ENCODE peak calls at places on chromosomes 11 and 22, in four cellular contexts. One of them, this sample, is unnamed.

GRCh38 chr11:60887531-60887930 is 18.9 kb downstream of the PRPF19 start:
- DNase-seq in psoas muscle: no peak
- DNase-seq in testis: peak
- DNase-seq in HL-60: peak
- DNase-seq in this sample: no peak

GRCh38 chr11:77036398-77036797 is 2.2 kb downstream of the B3GNT6 start:
- DNase-seq in psoas muscle: no peak
- DNase-seq in testis: no peak
- DNase-seq in HL-60: no peak
- DNase-seq in this sample: peak

GRCh38 chr11:128473631-128474030 is 113.7 kb downstream of the ETS1 start:
- DNase-seq in testis: no peak
- DNase-seq in psoas muscle: no peak
- DNase-seq in HL-60: no peak
- DNase-seq in this sample: no peak

GRCh38 chr11:130209944-130210854 is 50.6 kb downstream of the ST14 start:
- DNase-seq in testis: peak
- DNase-seq in psoas muscle: no peak
- DNase-seq in HL-60: no peak
- DNase-seq in this sample: no peak

GRCh38 chr11:80136991-80137390 is 696.2 kb upstream of the TENM4 start:
- DNase-seq in testis: no peak
- DNase-seq in psoas muscle: no peak
- DNase-seq in HL-60: no peak
- DNase-seq in this sample: no peak

GRCh38 chr11:93444671-93445073 is 98.5 kb downstream of the SMCO4 start:
- DNase-seq in testis: no peak
- DNase-seq in psoas muscle: no peak
- DNase-seq in HL-60: no peak
- DNase-seq in this sample: no peak

GRCh38 chr11:66745356-66746235 is 16.6 kb upstream of the SPTBN2 start:
- DNase-seq in psoas muscle: no peak
- DNase-seq in testis: peak
- DNase-seq in HL-60: no peak
- DNase-seq in this sample: no peak

GRCh38 chr22:42369250-42370041 is 62.8 kb downstream of the NFAM1 start:
- DNase-seq in testis: peak
- DNase-seq in psoas muscle: peak
- DNase-seq in HL-60: peak
- DNase-seq in this sample: peak

GRCh38 chr22:39520874-39521857 is 804 bp downstream of the ATF4 start:
- DNase-seq in HL-60: peak
- DNase-seq in testis: peak
- DNase-seq in psoas muscle: peak
- DNase-seq in this sample: no peak

GRCh38 chr11:27693398-27693797 is 6.9 kb downstream of the BDNF start:
- DNase-seq in HL-60: no peak
- DNase-seq in testis: no peak
- DNase-seq in psoas muscle: no peak
- DNase-seq in this sample: no peak

GRCh38 chr11:57637626-57638004 is 12.1 kb downstream of the YPEL4 start:
- DNase-seq in psoas muscle: peak
- DNase-seq in HL-60: no peak
- DNase-seq in testis: no peak
- DNase-seq in this sample: no peak

GRCh38 chr11:114783805-114784204 is 105.5 kb downstream of the NXPE2 start:
- DNase-seq in psoas muscle: no peak
- DNase-seq in HL-60: no peak
- DNase-seq in testis: no peak
- DNase-seq in this sample: peak

GRCh38 chr11:47917643-47918369 is 62.6 kb upstream of the PTPRJ start:
- DNase-seq in psoas muscle: peak
- DNase-seq in HL-60: peak
- DNase-seq in testis: peak
- DNase-seq in this sample: no peak

GRCh38 chr11:121248496-121248895 is 44.1 kb upstream of the SC5D start:
- DNase-seq in HL-60: no peak
- DNase-seq in psoas muscle: no peak
- DNase-seq in testis: no peak
- DNase-seq in this sample: no peak

GRCh38 chr22:37569009-37569920 is 9.0 kb downstream of the CDC42EP1 start:
- DNase-seq in HL-60: no peak
- DNase-seq in psoas muscle: peak
- DNase-seq in testis: no peak
- DNase-seq in this sample: no peak

GRCh38 chr11:22337571-22338464 is at the start of gene SLC17A6:
- DNase-seq in psoas muscle: no peak
- DNase-seq in testis: peak
- DNase-seq in HL-60: peak
- DNase-seq in this sample: no peak

GRCh38 chr11:13386567-13386966 is 76.5 kb downstream of the BTBD10 start:
- DNase-seq in HL-60: no peak
- DNase-seq in psoas muscle: no peak
- DNase-seq in testis: no peak
- DNase-seq in this sample: no peak

GRCh38 chr22:19896665-19897355 is 42.1 kb upstream of the GNB1L start:
- DNase-seq in psoas muscle: no peak
- DNase-seq in HL-60: no peak
- DNase-seq in testis: peak
- DNase-seq in this sample: no peak

GRCh38 chr11:6297831-6298230 is 22.5 kb downstream of the CAVIN3 start:
- DNase-seq in psoas muscle: no peak
- DNase-seq in testis: no peak
- DNase-seq in HL-60: no peak
- DNase-seq in this sample: no peak
- TF ChIP-seq CTCF in psoas muscle: peak
- TF ChIP-seq CTCF in testis: no peak
- TF ChIP-seq CTCF in HL-60: no peak
- TF ChIP-seq CTCF in this sample: peak

DNA sequence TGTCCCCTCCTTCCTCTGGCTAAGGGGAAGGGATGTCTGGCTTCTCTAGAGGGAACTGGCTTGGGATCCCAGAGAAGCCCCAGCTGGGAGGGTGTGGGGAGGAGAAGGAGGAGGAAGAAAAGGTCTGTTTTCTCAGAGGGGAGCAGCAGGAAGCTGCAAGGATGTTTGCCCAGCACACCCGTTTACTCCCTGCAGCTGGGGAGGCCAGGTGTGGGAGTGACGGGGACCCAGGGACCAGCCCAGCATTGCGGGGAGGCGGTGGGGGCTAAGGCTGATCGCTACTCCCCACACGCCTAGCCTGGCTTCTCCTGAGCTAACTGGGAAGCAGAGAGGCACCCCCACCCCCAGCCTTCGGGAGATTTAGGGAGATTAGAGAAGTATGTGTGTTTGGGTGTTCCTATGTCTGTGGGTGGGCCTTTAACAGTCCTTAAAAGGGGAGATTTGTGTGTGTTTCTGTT is 3.9 kb downstream of the CREB3L1 start:
- DNase-seq in testis: peak
- DNase-seq in HL-60: no peak
- DNase-seq in psoas muscle: no peak
- DNase-seq in this sample: no peak
- H3K4me3 ChIP-seq in testis: no peak
- H3K4me3 ChIP-seq in HL-60: no peak
- H3K4me3 ChIP-seq in psoas muscle: no peak
- H3K4me3 ChIP-seq in this sample: no peak

DNA sequence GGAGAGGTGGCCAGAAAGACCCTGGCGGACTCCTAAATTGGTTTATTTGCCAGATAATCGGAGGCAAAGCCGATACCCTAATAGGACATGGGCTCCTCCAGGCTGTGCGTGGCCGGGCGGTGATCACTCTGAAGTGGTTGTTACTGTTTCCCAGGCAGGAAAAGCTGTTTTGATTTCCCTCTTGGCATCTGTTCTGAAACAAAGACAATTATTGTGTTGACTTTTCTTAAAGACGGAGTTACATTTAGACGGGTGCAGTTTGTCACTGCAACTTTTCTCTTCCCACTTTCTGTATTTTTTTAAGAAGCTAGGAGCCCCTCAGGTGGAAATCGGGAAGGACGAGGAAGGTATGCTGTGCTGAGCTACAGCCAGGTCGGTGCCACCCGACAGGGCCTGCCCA is 1288.4 kb downstream of the BRD1 start:
- DNase-seq in testis: no peak
- DNase-seq in HL-60: no peak
- DNase-seq in psoas muscle: no peak
- DNase-seq in this sample: no peak
- TF ChIP-seq CTCF in testis: no peak
- TF ChIP-seq CTCF in HL-60: no peak
- TF ChIP-seq CTCF in psoas muscle: no peak
- TF ChIP-seq CTCF in this sample: no peak

DNA sequence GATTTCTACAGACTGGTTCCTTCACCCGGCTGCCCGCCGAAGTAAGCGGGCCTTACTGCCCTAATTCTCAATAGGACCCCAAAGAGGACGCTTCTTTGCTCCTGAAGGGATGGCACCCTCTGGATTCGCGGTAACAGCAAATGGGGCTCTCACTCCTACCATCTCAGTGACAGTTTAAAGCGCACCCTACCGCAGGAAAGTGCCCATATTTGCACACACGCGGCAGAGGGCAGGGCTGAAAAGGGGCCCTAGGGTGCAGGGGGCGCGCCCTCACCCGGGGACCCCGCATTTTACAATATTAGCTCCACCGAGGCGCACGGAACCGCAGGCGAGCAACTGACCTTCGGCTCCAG is 974 bp upstream of the UPB1 start:
- DNase-seq in psoas muscle: no peak
- DNase-seq in testis: no peak
- DNase-seq in HL-60: no peak
- DNase-seq in this sample: no peak
- H3K4me3 ChIP-seq in psoas muscle: peak
- H3K4me3 ChIP-seq in testis: peak
- H3K4me3 ChIP-seq in HL-60: no peak
- H3K4me3 ChIP-seq in this sample: no peak

DNA sequence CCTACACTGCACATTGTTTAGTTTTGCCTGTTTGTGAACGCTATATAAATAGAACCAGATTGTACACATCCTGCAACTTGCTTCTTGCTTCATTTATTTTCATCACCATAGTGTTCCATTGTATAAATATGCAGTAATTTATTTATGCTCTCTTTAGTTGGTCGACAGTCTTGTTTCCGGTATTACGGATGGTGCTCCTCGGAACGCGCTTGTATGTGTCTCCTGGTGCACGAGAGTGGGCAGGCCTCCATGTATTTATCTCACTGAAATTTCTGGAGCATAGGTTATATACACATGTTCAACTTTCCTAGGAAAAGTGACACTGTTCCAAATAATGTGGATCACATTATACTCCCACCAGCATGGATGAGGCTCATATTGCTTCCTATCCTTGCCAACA is 4.0 kb downstream of the CSNK2A3 start:
- DNase-seq in HL-60: no peak
- DNase-seq in testis: no peak
- DNase-seq in psoas muscle: no peak
- DNase-seq in this sample: no peak
- TF ChIP-seq CTCF in HL-60: no peak
- TF ChIP-seq CTCF in testis: no peak
- TF ChIP-seq CTCF in psoas muscle: no peak
- TF ChIP-seq CTCF in this sample: no peak

GRCh38 chr11:71248656-71249055 is 3.7 kb downstream of the SHANK2 start:
- DNase-seq in testis: no peak
- DNase-seq in HL-60: no peak
- DNase-seq in psoas muscle: no peak
- DNase-seq in this sample: no peak
- H3K4me3 ChIP-seq in testis: no peak
- H3K4me3 ChIP-seq in HL-60: no peak
- H3K4me3 ChIP-seq in psoas muscle: no peak
- H3K4me3 ChIP-seq in this sample: no peak

DNA sequence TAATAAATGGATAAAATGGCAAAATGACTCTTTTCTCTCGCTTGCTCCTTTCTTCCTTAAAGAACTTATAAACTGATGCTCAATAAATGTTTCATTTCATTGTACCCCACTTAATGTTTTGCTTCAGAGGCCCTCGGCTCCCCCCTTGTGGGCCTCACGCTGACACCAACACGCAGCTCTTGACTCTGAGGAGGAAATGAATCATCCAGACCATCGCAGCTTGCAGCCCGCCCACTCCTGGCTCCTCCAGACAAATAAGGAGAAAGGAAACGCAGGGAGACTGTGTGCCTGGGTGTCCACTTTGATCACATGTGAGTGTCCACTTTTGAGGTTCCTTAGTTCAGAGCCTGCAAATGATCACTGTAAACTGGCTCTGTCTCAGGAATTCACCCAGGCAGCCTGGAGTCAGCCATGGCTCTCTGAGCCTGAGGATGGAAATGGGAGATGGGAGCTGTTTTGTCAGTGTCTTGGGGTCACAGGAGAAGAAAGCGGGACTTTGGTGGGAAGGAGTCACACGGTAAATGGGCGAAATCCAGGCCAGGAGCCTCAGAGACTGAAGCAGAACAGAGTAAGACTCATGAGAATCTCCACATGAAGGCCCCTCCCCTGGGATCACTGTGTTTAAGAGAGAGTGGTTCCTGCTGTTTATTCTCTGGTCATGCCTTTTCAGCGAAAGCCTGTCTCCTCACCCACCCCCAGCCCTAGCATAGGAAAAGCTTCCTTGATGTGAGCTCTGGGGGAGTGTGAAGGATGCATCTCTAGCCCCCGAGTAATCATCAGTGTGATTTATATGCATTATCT is 96.5 kb downstream of the CWC15 start:
- DNase-seq in psoas muscle: peak
- DNase-seq in HL-60: peak
- DNase-seq in testis: peak
- DNase-seq in this sample: no peak
- TF ChIP-seq CTCF in psoas muscle: peak
- TF ChIP-seq CTCF in HL-60: no peak
- TF ChIP-seq CTCF in testis: no peak
- TF ChIP-seq CTCF in this sample: no peak

GRCh38 chr11:122634507-122634906 is 21.0 kb upstream of the UBASH3B start:
- DNase-seq in psoas muscle: peak
- DNase-seq in HL-60: peak
- DNase-seq in testis: no peak
- DNase-seq in this sample: no peak
- H3K4me3 ChIP-seq in psoas muscle: no peak
- H3K4me3 ChIP-seq in HL-60: no peak
- H3K4me3 ChIP-seq in testis: no peak
- H3K4me3 ChIP-seq in this sample: no peak

GRCh38 chr11:69950120-69950519 is 128.0 kb upstream of the ANO1 start:
- DNase-seq in testis: peak
- DNase-seq in psoas muscle: peak
- DNase-seq in HL-60: no peak
- DNase-seq in this sample: peak
- TF ChIP-seq CTCF in testis: no peak
- TF ChIP-seq CTCF in psoas muscle: peak
- TF ChIP-seq CTCF in HL-60: peak
- TF ChIP-seq CTCF in this sample: peak

This sample was measured in LNCaP clone FGC.